ENCODE peak calls at places on chromosomes 16 and 17, in nine cellular contexts. L is fibroblast of villous mesenchyme, I is adrenal gland, Q is left ventricle myocardium inferior, E is IMR-90, N is GM20000, H is astrocyte of the spinal cord, B is cardiac muscle cell, R is A549. F is an unnamed sample.

GRCh38 chr17:78125976-78126894 is 2.3 kb downstream of the TMC6 start:
- DNase-seq in H (no peak), E (no peak), N (no peak), L (no peak), I (no peak), B (no peak), R (no peak), Q (peak), F (no peak)

GRCh38 chr17:78137392-78138203 is 7.0 kb downstream of the TMC8 start:
- DNase-seq in B (no peak), Q (no peak), H (no peak), I (no peak), L (no peak), E (no peak), R (no peak), N (peak), F (no peak)

GRCh38 chr17:18959071-18959844 is 7.3 kb downstream of the SLC5A10 start:
- DNase-seq in B (no peak), H (peak), N (no peak), R (no peak), E (no peak), Q (no peak), L (no peak), I (no peak), F (no peak)

GRCh38 chr17:6551356-6551755 is 5.0 kb downstream of the PITPNM3 start:
- DNase-seq in R (no peak), L (no peak), H (no peak), B (no peak), Q (no peak), N (no peak), I (no peak), E (no peak), F (no peak)

GRCh38 chr17:48601528-48602430 is 3.0 kb downstream of the HOXB6 start:
- DNase-seq in N (no peak), I (no peak), E (no peak), L (no peak), Q (no peak), B (no peak), R (peak), H (no peak), F (no peak)

GRCh38 chr17:78723001-78723796 is 58.9 kb downstream of the CYTH1 start:
- DNase-seq in I (no peak), E (peak), Q (peak), B (peak), L (peak), N (no peak), H (peak), R (no peak), F (peak)

GRCh38 chr17:7844292-7845154 is 10.3 kb upstream of the TMEM88 start:
- DNase-seq in I (peak), E (peak), N (peak), H (peak), R (peak), B (peak), Q (peak), L (peak), F (peak)

GRCh38 chr17:12727076-12727750 is 61.5 kb downstream of the MYOCD start:
- DNase-seq in L (peak), H (peak), B (peak), Q (no peak), I (no peak), N (no peak), E (peak), R (no peak), F (no peak)

GRCh38 chr17:55402374-55402773 is 19.3 kb downstream of the MMD start:
- DNase-seq in N (no peak), H (peak), R (no peak), B (peak), Q (no peak), I (no peak), E (peak), L (no peak), F (no peak)

GRCh38 chr16:10122546-10122945 is 59.7 kb downstream of the GRIN2A start:
- DNase-seq in I (no peak), H (no peak), B (no peak), N (no peak), L (peak), Q (no peak), E (no peak), R (peak), F (peak)

GRCh38 chr17:60277258-60277657 is 114.7 kb downstream of the USP32 start:
- DNase-seq in R (no peak), L (no peak), B (no peak), E (no peak), H (no peak), I (no peak), Q (no peak), N (no peak), F (no peak)

GRCh38 chr17:17624776-17625175 is 33.3 kb upstream of the PEMT start:
- DNase-seq in R (no peak), Q (no peak), B (no peak), H (no peak), N (no peak), I (peak), E (no peak), L (peak), F (no peak)

GRCh38 chr16:69863882-69864281 is 87.3 kb upstream of the CLEC18A start:
- DNase-seq in E (no peak), B (no peak), L (no peak), I (no peak), Q (no peak), R (no peak), H (no peak), N (no peak), F (no peak)

GRCh38 chr17:3667366-3668278 is 756 bp downstream of the TAX1BP3 start:
- DNase-seq in H (peak), I (peak), Q (peak), R (peak), L (peak), B (peak), N (no peak), E (peak), F (peak)

GRCh38 chr16:964696-965395 is 5.9 kb downstream of the LMF1 start:
- DNase-seq in L (peak), H (no peak), E (no peak), B (no peak), N (no peak), R (no peak), Q (no peak), I (no peak), F (no peak)

GRCh38 chr17:44110823-44111633 is 12.4 kb downstream of the HDAC5 start:
- DNase-seq in H (peak), N (peak), E (peak), B (peak), Q (peak), L (peak), R (peak), I (peak), F (peak)

GRCh38 chr16:54933281-54934150 is 2.9 kb downstream of the IRX5 start:
- DNase-seq in Q (no peak), H (peak), B (no peak), N (no peak), I (no peak), E (no peak), R (no peak), L (no peak), F (peak)

GRCh38 chr16:30183236-30183960 is at the start of gene CORO1A:
- DNase-seq in I (peak), H (peak), E (peak), B (peak), R (peak), N (peak), L (peak), Q (peak), F (peak)

GRCh38 chr17:48246623-48247022 is 139.1 kb downstream of the SNX11 start:
- DNase-seq in Q (no peak), I (no peak), B (no peak), E (peak), N (no peak), R (peak), L (no peak), H (no peak), F (no peak)

GRCh38 chr16:64711026-64711425 is 410.8 kb downstream of the CDH11 start:
- DNase-seq in L (peak), H (peak), I (no peak), B (peak), R (no peak), N (no peak), E (no peak), Q (no peak), F (no peak)

GRCh38 chr17:7732981-7733557 is 15.5 kb downstream of the DNAH2 start:
- DNase-seq in Q (no peak), L (no peak), I (no peak), B (no peak), H (no peak), R (no peak), N (no peak), E (no peak), F (no peak)

GRCh38 chr16:31128711-31129567 is 6.6 kb downstream of the PRSS8 start:
- DNase-seq in H (no peak), B (no peak), Q (peak), E (no peak), I (peak), N (no peak), L (no peak), R (no peak), F (no peak)

GRCh38 chr17:49433000-49433694 is 18.5 kb upstream of the PHB1 start:
- DNase-seq in E (no peak), B (no peak), N (no peak), R (no peak), H (no peak), I (no peak), L (no peak), Q (no peak), F (no peak)

GRCh38 chr17:3603119-3603869 is 5.9 kb downstream of the TRPV1 start:
- DNase-seq in R (no peak), I (no peak), H (peak), B (peak), N (no peak), Q (no peak), E (peak), L (peak), F (no peak)

GRCh38 chr16:27446721-27447120 is 44.7 kb downstream of the IL21R start:
- DNase-seq in E (no peak), Q (no peak), L (no peak), N (no peak), B (no peak), R (no peak), I (no peak), H (no peak), F (no peak)

GRCh38 chr16:11401161-11402050 is 56.1 kb downstream of the RMI2 start:
- DNase-seq in Q (peak), H (no peak), B (no peak), L (no peak), R (no peak), I (peak), N (no peak), E (no peak), F (no peak)

GRCh38 chr17:78970834-78971763 is 8.6 kb downstream of the LGALS3BP start:
- DNase-seq in N (peak), Q (peak), R (peak), H (peak), B (peak), I (peak), L (peak), E (peak), F (peak)

GRCh38 chr16:19605701-19606100 is 50.2 kb downstream of the VPS35L start:
- DNase-seq in Q (no peak), N (no peak), R (no peak), L (no peak), B (no peak), E (no peak), I (no peak), H (no peak), F (no peak)

GRCh38 chr16:18950469-18951185 is 24.4 kb upstream of the SMG1 start:
- DNase-seq in E (no peak), L (no peak), R (no peak), N (no peak), B (no peak), Q (no peak), I (no peak), H (no peak), F (no peak)

GRCh38 chr17:71224824-71225575 is 895.8 kb upstream of the SOX9 start:
- DNase-seq in N (no peak), I (no peak), L (peak), E (no peak), B (peak), H (peak), Q (no peak), R (no peak), F (no peak)

DNA sequence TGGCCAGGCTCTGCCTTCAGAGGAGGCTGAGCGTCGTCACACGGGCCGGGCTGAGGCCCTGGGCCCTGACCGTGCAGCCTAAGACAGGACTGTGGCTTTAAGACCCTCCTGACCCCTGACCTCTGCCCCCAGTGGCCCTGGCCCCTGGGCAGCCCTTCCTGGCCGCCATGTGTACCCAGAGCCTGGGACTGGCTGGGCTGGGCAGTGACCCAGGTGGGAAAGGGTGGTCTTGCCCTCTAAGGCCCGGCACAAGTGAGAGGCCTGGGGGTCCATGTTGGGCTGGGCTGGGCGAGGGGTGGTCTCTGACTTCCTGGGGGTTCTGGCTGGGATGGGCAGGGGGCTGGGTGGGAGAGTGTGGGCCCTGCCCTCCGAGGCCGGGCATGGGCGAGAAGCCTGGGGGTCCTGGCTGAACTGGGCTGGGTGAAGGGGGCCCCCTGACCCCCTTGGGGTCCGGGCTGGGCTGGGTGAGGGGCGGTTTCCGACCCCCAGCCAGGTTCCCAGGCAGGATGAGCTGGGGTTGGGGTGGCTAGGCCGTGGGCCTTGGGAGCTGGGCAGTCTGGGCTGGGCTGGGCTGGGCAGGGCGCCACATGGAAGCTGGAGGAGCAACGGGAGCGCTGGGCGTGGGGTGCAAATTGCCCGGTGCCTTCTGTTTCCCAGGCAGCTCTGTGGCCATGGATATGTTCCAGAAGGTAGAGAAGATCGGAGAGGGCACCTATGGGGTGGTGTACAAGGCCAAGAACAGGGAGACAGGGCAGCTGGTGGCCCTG is at the start of gene CDK3:
- DNase-seq in Q (no peak), N (peak), R (no peak), B (no peak), L (no peak), E (no peak), I (no peak), H (no peak), F (no peak)
- TF ChIP-seq CTCF in Q (no peak), N (no peak), R (peak), B (no peak), L (no peak), E (no peak), I (no peak), H (no peak), F (peak)

DNA sequence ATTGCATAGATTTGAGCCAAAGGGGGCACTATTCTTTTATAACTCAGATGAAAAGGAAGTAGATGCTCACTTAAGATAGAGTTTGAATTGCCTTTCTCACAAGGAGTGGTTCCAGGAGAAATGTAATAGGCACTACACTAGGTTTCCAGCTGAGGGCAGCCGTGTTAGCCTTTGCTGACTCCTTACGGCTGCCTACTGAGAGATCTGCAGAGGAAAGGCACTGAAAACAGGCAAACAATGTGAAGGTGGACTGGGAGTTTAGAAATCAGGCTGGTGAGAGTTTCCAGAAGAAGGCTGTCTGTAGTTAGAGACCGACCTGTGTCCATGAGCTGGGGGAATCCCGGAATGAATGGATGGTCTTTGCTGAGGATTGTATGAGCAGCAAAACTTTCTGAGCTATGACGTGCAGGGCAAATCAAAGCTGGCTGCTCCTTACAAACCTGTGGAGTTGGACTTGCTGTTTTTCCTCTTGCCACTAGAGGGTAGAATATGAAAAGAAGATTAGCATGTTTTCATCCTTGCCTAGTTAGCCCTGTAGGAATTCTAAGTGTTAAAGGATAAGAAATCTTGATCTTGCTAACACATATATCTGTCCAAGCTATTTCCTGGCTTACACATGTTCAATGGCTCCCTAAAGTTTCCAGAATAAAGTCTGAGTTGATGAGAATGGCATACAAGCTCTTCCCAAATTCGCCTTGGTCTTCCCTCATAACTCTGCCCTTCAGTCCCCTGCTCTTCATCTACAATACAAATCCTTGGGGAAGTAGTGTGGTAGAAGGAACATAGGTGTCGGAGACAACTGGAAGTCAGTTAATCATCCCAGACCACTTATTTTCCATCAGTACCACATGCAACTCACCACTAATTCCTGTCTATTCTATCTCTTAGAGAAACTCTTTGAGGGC is 20.1 kb upstream of the TAOK1 start:
- DNase-seq in Q (peak), R (peak), L (peak), I (peak), N (peak), H (peak), E (peak), B (peak), F (peak)
- TF ChIP-seq CTCF in Q (peak), R (peak), L (peak), I (peak), N (peak), H (peak), E (peak), B (peak), F (peak)

GRCh38 chr16:67248401-67249177 is at the start of gene SLC9A5:
- DNase-seq in B (no peak), H (no peak), N (peak), R (no peak), L (no peak), I (peak), Q (peak), E (no peak), F (peak)
- TF ChIP-seq CTCF in B (no peak), H (no peak), N (peak), R (no peak), L (peak), I (no peak), Q (peak), E (peak), F (no peak)

DNA sequence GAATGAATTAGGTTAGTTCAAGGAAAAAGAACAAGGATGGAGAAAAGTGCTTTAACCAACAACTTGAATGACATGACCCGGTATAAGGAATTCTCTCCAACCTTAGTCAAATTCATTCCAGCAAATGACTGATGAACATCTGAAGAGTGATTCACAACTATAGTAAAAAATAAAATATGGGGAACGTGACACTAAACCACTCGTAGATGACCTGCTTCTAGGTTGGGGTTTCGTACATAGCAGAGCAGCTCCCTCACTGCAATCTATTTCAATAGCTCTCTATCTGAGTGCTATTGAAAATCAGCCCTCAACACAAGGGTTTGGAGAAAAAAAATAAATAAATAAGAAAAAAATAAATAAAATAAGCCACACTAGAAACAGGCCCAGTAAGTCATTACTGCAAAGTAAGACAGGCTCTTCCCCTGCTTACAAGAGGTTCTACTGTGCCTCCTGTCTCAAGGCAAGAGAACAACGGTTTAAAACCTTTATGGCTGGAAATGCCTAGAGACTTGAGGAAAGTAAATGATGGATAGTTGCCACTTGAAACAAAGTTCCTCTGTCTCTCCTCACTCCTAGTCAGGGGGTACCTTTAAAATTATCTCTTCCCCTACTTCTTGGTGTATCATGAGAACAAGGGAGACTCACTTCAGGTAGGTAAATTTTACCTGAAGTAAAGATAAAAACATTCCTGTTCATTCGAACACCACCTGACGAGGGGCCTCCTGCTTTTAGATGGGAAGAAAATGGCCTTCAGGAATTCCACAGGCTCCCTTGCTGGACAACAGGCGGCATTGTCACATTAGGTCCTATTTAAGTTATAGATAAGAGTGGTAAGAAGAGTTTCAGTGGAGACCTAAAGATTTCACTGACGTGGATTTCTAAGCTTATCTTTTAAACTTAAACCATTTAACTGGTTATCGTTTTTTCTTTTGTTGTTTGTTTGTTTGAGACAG is 20.5 kb downstream of the COG7 start:
- DNase-seq in N (no peak), I (no peak), R (no peak), Q (no peak), L (no peak), E (peak), B (no peak), H (no peak), F (no peak)
- TF ChIP-seq CTCF in N (no peak), I (peak), R (no peak), Q (no peak), L (no peak), E (peak), B (no peak), H (no peak), F (no peak)